ENCODE peak calls at places on chromosomes 13 and 19, in four cellular contexts. E is A549, A is HAP-1, O is heart right ventricle. R is an unnamed sample.

GRCh38 chr19:13692096-13692495 is 72.2 kb upstream of the MRI1 start:
- DNase-seq in E (no peak), O (no peak), A (no peak), R (no peak)

GRCh38 chr13:75049936-75050335 is 432.0 kb downstream of the TBC1D4 start:
- DNase-seq in E (no peak), A (no peak), O (no peak), R (no peak)

GRCh38 chr19:10091892-10092641 is 6.0 kb downstream of the SHFL start:
- DNase-seq in A (no peak), O (no peak), E (no peak), R (no peak)

GRCh38 chr13:50524540-50524939 is 319.0 kb downstream of the DLEU7 start:
- DNase-seq in O (no peak), A (no peak), E (no peak), R (no peak)

GRCh38 chr19:18580311-18580710 is 8.3 kb upstream of the REX1BD start:
- DNase-seq in A (no peak), E (no peak), O (no peak), R (no peak)

GRCh38 chr19:17171874-17172273 is 43.3 kb upstream of the USE1 start:
- DNase-seq in O (no peak), E (no peak), A (no peak), R (no peak)

GRCh38 chr13:112446347-112446861 is 70.2 kb downstream of the SPACA7 start:
- DNase-seq in A (no peak), E (no peak), O (no peak), R (no peak)

GRCh38 chr19:19860756-19861390 is 4.8 kb upstream of the ZNF253 start:
- DNase-seq in E (no peak), O (peak; percentile 15), A (no peak), R (peak; percentile 98)

GRCh38 chr19:18049390-18049789 is 37.3 kb downstream of the IL12RB1 start:
- DNase-seq in E (no peak), A (no peak), O (peak; percentile 98), R (no peak)

GRCh38 chr19:50580970-50581636 is 12.9 kb upstream of the LRRC4B start:
- DNase-seq in O (no peak), A (peak; percentile 24), E (no peak), R (no peak)

GRCh38 chr19:11069451-11070009 is 19.7 kb upstream of the LDLR start:
- DNase-seq in A (no peak), E (no peak), O (no peak), R (no peak)

GRCh38 chr19:1250374-1251232 is 2.2 kb downstream of the MIDN start:
- DNase-seq in E (no peak), O (peak; percentile 76), A (peak; percentile 76), R (no peak)

GRCh38 chr13:89890806-89891205 is 1456.7 kb upstream of the MIR17HG start:
- DNase-seq in A (no peak), E (no peak), O (no peak), R (no peak)

GRCh38 chr19:52943134-52943883 is 19.4 kb downstream of the ZNF816 start:
- DNase-seq in A (no peak), O (no peak), E (no peak), R (no peak)

GRCh38 chr13:111874981-111875380 is 192.0 kb upstream of the SOX1 start:
- DNase-seq in A (no peak), O (no peak), E (no peak), R (no peak)

GRCh38 chr13:112106467-112107141 is 39.7 kb downstream of the SOX1 start:
- DNase-seq in A (no peak), E (no peak), O (no peak), R (no peak)

GRCh38 chr13:46607768-46608553 is 55.0 kb downstream of the LRCH1 start:
- DNase-seq in O (no peak), A (no peak), E (peak; percentile 77), R (no peak)

GRCh38 chr13:109871018-109871370 is 84.6 kb upstream of the IRS2 start:
- DNase-seq in E (no peak), O (no peak), A (no peak), R (no peak)

GRCh38 chr13:106581268-106581667 is 13.3 kb upstream of the ARGLU1 start:
- DNase-seq in O (no peak), A (no peak), E (no peak), R (no peak)

GRCh38 chr19:2047076-2047448 is 4.0 kb downstream of the MKNK2 start:
- DNase-seq in E (no peak), A (no peak), O (no peak), R (no peak)

GRCh38 chr13:19860884-19861655 is 2.4 kb downstream of the ZMYM5 start:
- DNase-seq in A (no peak), E (no peak), O (no peak), R (no peak)

GRCh38 chr13:100542546-100543156 is 45.9 kb downstream of the GGACT start:
- DNase-seq in O (no peak), A (peak; percentile 50), E (peak; percentile 11), R (no peak)

GRCh38 chr13:97257800-97258799 is 36.0 kb downstream of the MBNL2 start:
- DNase-seq in A (no peak), O (peak; percentile 73), E (peak; percentile 85), R (no peak)

GRCh38 chr13:62924395-62924794 is 1508.7 kb upstream of the PCDH20 start:
- DNase-seq in O (no peak), E (no peak), A (no peak), R (no peak)

GRCh38 chr13:100394005-100394695 is 194.4 kb downstream of the GGACT start:
- DNase-seq in E (no peak), O (peak; percentile 8), A (no peak), R (no peak)

GRCh38 chr13:113638806-113639205 is 19.2 kb downstream of the ATP4B start:
- DNase-seq in O (no peak), E (no peak), A (no peak), R (no peak)

GRCh38 chr13:112970552-112971287 is 1.7 kb downstream of the MCF2L start:
- DNase-seq in O (no peak), A (no peak), E (no peak), R (no peak)

GRCh38 chr19:41564515-41565383 is 11.2 kb upstream of the CEACAM21 start:
- DNase-seq in O (peak; percentile 17), E (no peak), A (no peak), R (no peak)

GRCh38 chr19:16327911-16328823 is 3.5 kb downstream of the KLF2 start:
- DNase-seq in O (peak; percentile 78), A (no peak), E (no peak), R (no peak)

GRCh38 chr13:83024955-83025594 is 857.2 kb downstream of the SLITRK1 start:
- DNase-seq in O (no peak), E (no peak), A (no peak), R (no peak)

GRCh38 chr19:9309974-9310446 is 372 bp upstream of the ZNF699 start:
- DNase-seq in E (peak; percentile 73), O (peak; percentile 95), A (peak; percentile 74), R (peak; percentile 55)

GRCh38 chr19:33647146-33647545 is 25.4 kb downstream of the CHST8 start:
- DNase-seq in A (no peak), O (no peak), E (no peak), R (no peak)

GRCh38 chr19:10554760-10555612 is 10.8 kb downstream of the KRI1 start:
- DNase-seq in E (no peak), O (no peak), A (no peak), R (no peak)

GRCh38 chr19:20482721-20483120 is 82.9 kb downstream of the ZNF737 start:
- DNase-seq in O (no peak), A (no peak), E (no peak), R (no peak)

DNA sequence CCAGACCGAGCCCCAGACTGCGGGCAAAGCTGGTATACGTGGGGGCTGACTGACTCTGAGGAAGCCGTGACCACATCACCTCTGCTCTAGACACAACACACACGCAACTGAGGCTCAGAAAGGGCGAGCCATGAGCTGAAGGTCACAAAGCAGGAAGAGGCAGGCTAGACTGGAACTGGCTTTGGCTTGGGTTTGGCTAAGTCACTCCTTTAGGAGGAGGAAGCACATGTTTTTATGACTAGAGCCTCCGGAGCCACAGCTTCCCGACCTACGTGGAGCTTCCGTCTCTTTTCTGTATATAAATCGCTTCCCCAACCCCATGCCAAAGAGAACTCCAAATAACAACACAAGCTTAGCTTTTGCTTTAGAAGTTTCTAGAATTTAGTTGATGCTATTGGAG is 48.0 kb downstream of the RFX2 start:
- DNase-seq in A (no peak), O (peak; percentile 75), E (no peak), R (no peak)
- H3K4me1 ChIP-seq in A (peaks cover 27% of the 10 kb centered on the region), O (peaks cover 56% of the 10 kb centered on the region), E (peaks cover 57% of the 10 kb centered on the region), R (peaks cover 4% of the 10 kb centered on the region)

GRCh38 chr19:37551123-37551993 is 43.2 kb downstream of the ZNF571 start:
- DNase-seq in E (no peak), A (no peak), O (peak; percentile 47), R (peak; percentile 13)
- H3K4me3 ChIP-seq in E (no peak overlapping the region), A (no peak overlapping the region), O (peak overlapping the region; percentile 58), R (no peak overlapping the region)

GRCh38 chr19:38664503-38665211 is 17.2 kb downstream of the ACTN4 start:
- DNase-seq in O (no peak), A (no peak), E (no peak), R (no peak)
- H3K4me1 ChIP-seq in O (peaks cover 98% of the 10 kb centered on the region), A (peaks cover 29% of the 10 kb centered on the region), E (peaks cover 100% of the 10 kb centered on the region), R (peaks cover 24% of the 10 kb centered on the region)

GRCh38 chr19:38274734-38275133 is 10.4 kb downstream of the SPINT2 start:
- DNase-seq in E (no peak), O (peak; percentile 71), A (no peak), R (no peak)
- H3K4me3 ChIP-seq in E (no peak overlapping the region), O (no peak overlapping the region), A (no peak overlapping the region), R (no peak overlapping the region)

DNA sequence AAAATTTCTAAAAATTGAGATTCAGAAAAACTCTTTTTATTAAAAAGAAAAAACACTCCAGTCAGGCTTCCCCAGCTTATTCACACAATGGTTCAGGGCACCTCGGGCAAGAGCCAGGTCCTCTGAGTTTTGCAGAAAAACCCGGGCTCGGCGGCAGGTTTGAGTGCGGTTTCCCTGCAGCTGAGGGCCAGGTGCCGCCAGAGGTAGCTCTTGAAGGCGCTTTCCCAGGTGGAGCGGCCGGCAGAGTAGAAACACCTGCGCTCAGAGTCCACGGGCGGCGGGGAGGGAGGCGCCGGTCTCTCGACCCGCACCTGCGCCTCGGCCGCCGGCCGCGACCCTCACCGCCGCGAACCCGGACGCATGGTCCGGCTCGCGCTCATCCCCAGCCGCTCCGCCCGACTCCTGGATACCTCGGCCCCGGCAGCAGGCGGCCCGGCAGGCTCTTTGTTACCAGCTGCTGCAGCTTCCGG is 444 bp downstream of the PROSER1 start:
- DNase-seq in E (no peak), A (no peak), O (no peak), R (no peak)
- H3K4me1 ChIP-seq in E (peaks cover 14% of the 10 kb centered on the region), A (peaks cover 9% of the 10 kb centered on the region), O (peaks cover 27% of the 10 kb centered on the region), R (no peaks in the 10 kb centered on the region)

DNA sequence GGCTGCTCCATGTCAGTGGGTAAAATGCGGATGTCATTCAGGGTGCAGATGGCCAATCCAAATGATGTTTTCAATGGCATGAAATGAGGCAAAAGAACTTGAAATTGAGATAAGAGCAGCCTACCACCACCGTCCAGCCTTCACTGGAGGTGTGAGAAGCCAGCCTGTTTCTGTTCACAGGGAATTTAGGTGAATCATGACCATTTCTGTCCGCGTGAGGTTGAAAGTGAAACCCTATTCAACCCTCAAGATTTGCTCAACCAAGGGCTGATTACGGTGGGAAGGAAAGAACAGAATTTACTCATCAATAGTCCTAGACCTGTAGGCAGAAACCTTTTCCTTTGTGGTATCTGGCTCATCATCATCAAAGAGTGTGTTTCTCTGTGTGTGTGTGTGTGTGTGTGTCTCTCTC is 370.7 kb downstream of the COG6 start:
- DNase-seq in O (no peak), A (no peak), E (no peak), R (no peak)
- H3K4me3 ChIP-seq in O (no peak overlapping the region), A (no peak overlapping the region), E (no peak overlapping the region), R (no peak overlapping the region)

R was measured in iPS DF 6.9.